ENCODE peak calls at places on chromosome 9, in ten cellular contexts. A is heart right ventricle; D is breast epithelium; S is body of pancreas; R is fibroblast of pulmonary artery; M is cardiac muscle cell; P is CD8-positive, alpha-beta memory T cell; T is lower lobe of right lung; Z is AG04449; V is SJSA1. W is an unnamed sample.

GRCh38 chr9:134662143-134662876 is 20.7 kb downstream of the COL5A1 start:
- DNase-seq in A (peak; percentile 68), D (no peak), S (no peak), R (peak; percentile 91), M (peak; percentile 95), P (no peak), T (peak; percentile 48), Z (peak; percentile 77), V (peak; percentile 68), W (peak; percentile 72)

GRCh38 chr9:135761150-135761844 is 59.3 kb downstream of the KCNT1 start:
- DNase-seq in A (no peak), D (no peak), S (no peak), R (no peak), M (no peak), P (no peak), T (no peak), Z (no peak), V (no peak), W (no peak)

GRCh38 chr9:103881419-103881818 is 212.7 kb upstream of the SMC2 start:
- DNase-seq in A (no peak), D (no peak), S (no peak), R (no peak), M (no peak), P (no peak), T (no peak), Z (no peak), V (no peak), W (no peak)

GRCh38 chr9:108569624-108570023 is 286.2 kb downstream of the ACTL7B start:
- DNase-seq in A (no peak), D (peak; percentile 21), S (no peak), R (peak; percentile 29), M (peak; percentile 23), P (no peak), T (no peak), Z (no peak), V (no peak), W (peak; percentile 29)

GRCh38 chr9:13070612-13071595 is 208.6 kb downstream of the MPDZ start:
- DNase-seq in A (no peak), D (no peak), S (no peak), R (no peak), M (no peak), P (no peak), T (no peak), Z (no peak), V (no peak), W (no peak)

GRCh38 chr9:115234094-115234493 is 116.1 kb upstream of the TNC start:
- DNase-seq in A (no peak), D (peak; percentile 55), S (no peak), R (peak; percentile 44), M (peak; percentile 65), P (no peak), T (no peak), Z (peak; percentile 73), V (peak; percentile 31), W (peak; percentile 84)

GRCh38 chr9:137278061-137278912 is 761 bp downstream of the TOR4A start:
- DNase-seq in A (peak; percentile 35), D (no peak), S (no peak), R (peak; percentile 35), M (peak; percentile 30), P (no peak), T (peak; percentile 69), Z (no peak), V (no peak), W (no peak)

GRCh38 chr9:37967272-37967581 is 63.3 kb upstream of the SLC25A51 start:
- DNase-seq in A (no peak), D (no peak), S (no peak), R (no peak), M (no peak), P (no peak), T (no peak), Z (no peak), V (no peak), W (no peak)

DNA sequence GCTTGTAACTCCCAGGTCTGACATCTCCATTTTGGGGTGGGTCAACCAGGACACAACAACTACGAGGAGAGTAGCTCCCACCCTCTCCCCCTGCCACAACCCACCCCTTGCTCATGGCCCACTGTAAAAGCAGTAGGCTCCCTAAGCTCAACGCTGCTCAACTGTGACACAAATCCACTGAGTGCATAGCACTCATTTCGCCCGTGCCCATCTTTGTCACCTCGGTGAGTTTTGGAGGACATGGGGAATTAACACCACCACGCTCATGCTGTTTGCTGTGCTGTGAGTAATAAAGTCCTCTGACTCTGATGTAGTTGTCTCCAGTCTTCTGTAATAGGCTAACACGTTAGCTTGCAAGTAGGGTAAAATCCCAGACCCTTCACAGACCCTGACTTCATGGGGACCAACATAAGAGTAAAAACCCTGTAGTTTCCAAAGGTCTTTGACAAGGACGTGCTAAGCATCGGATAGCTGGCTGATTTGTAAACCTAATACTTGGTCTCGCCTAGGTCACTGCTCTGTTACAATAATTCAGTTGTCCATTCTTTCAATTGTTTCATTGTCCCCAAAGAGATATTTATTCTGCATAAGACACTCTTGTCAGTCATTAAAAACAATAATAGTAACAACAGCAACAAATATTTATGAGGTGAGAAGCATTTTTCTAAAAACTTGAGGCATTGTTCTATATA is 7.7 kb downstream of the PLGRKT start:
- DNase-seq in A (no peak), D (no peak), S (no peak), R (no peak), M (no peak), P (no peak), T (no peak), Z (no peak), V (no peak), W (no peak)
- H3K4me3 ChIP-seq in A (no peak overlapping the region), D (no peak overlapping the region), S (no peak overlapping the region), R (no peak overlapping the region), M (no peak overlapping the region), P (no peak overlapping the region), T (no peak overlapping the region), Z (no peak overlapping the region), V (no peak overlapping the region), W (no peak overlapping the region)

GRCh38 chr9:113501821-113502220 is 38.3 kb downstream of the RGS3 start:
- DNase-seq in A (no peak), D (no peak), S (no peak), R (no peak), M (no peak), P (no peak), T (no peak), Z (no peak), V (no peak), W (no peak)

GRCh38 chr9:113502427-113503008 is 39.0 kb downstream of the RGS3 start:
- DNase-seq in A (no peak), D (no peak), S (no peak), R (no peak), M (no peak), P (no peak), T (no peak), Z (no peak), V (no peak), W (no peak)

GRCh38 chr9:113499153-113499875 is 35.8 kb downstream of the RGS3 start:
- DNase-seq in A (no peak), D (no peak), S (no peak), R (no peak), M (no peak), P (no peak), T (no peak), Z (no peak), V (no peak), W (no peak)

GRCh38 chr9:113499876-113500497 is 36.5 kb downstream of the RGS3 start:
- DNase-seq in A (no peak), D (no peak), S (no peak), R (no peak), M (no peak), P (no peak), T (no peak), Z (no peak), V (no peak), W (no peak)

DNA sequence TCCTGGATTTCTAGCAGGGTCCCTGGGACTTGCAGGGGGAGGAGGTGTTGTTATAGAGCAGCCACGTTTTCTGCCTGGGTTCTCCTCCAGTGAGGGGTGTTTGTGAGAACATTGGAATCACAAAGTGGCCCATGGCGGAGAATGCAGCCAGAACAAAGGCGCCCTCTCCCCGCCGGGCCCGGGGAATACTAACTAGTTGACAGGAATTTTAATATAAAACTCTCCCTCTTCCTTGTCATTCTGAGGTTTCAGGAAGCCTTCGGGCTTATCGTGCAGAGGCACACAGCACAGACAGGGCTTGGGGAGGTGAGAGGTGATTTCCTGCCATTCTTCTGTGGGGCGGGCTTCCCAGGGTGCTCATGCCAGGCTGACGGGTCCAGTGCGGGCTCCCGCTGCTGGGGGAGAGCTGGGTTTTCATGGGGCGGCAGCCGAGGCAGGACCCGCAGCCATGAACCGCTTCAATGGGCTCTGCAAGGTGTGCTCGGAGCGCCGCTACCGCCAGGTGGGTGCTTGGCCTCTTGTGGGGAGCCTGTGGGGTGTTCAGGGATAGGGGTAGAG is 37.7 kb downstream of the RGS3 start:
- DNase-seq in A (peak; percentile 56), D (no peak), S (no peak), R (peak; percentile 37), M (no peak), P (no peak), T (peak; percentile 45), Z (no peak), V (no peak), W (no peak)
- H3K4me3 ChIP-seq in A (peak overlapping the region; percentile 53), D (peak overlapping the region; percentile 40), S (no peak overlapping the region), R (peak overlapping the region; percentile 25), M (no peak overlapping the region), P (no peak overlapping the region), T (peak overlapping the region; percentile 47), Z (no peak overlapping the region), V (no peak overlapping the region), W (no peak overlapping the region)

DNA sequence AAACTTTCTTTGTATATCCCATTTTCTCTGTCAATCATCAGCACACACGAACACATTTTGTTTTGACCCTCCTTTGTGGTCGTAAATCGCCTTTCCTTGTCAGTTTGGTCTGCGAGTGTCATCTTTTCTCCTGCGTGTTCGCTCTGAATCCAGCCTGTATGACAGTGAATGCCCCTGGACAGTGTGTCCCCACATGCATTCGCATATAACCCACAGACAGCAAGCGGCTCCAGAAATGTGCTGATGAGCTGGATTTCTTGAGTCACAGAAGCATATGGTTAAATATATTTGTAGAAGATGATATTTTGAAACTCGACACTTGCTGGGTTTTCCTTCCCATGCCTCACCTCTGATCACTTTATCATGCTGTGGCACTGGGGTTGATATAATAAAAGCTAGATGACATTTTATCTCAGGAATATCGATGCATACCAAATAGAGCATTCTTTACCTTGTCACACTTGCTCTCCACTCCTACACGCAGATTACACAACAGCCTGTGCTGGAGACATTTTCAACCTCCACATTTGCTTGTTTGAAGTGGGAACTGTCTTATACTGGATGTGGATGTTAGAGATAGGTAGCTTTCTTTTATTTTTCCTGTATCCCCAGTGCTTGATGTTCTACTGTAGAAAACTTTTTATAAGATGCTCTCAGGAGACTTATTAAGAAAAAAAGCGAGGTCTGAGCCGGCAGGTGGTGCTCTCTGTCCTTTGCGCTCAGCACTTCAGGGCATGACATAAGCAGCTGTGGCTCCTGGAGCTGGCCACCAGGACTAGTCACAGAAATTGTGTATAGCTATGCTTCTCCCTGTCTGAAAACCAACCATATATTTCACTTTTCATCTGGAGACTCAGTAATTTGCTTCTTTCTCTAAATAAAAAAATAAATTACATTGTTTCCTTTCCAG is 215.1 kb downstream of the SH3GL2 start:
- DNase-seq in A (no peak), D (no peak), S (peak; percentile 16), R (peak; percentile 17), M (peak; percentile 18), P (no peak), T (no peak), Z (no peak), V (no peak), W (no peak)
- H3K4me3 ChIP-seq in A (no peak overlapping the region), D (no peak overlapping the region), S (no peak overlapping the region), R (no peak overlapping the region), M (no peak overlapping the region), P (no peak overlapping the region), T (no peak overlapping the region), Z (no peak overlapping the region), V (no peak overlapping the region), W (no peak overlapping the region)

DNA sequence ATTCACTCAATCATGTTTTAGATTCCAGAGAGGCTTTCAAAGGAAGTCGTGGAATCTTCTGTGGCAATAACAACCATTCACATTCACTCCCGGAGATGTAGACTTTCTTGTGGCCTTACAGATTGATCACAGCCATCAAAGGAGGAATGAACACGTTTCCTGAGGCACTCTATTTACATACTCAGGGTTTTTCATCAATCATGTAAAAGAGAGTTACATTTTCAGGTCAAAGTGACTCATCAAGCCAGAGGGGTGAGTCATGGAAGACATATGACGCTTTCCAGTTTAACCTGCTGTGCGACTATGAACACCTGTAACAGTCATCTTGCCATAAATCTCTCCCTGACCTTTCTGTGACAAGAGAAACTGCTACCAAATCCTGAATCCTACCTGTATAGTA is 39.3 kb upstream of the RAD23B start:
- DNase-seq in A (no peak), D (peak; percentile 50), S (peak; percentile 65), R (peak; percentile 42), M (no peak), P (no peak), T (no peak), Z (peak; percentile 63), V (no peak), W (peak; percentile 25)
- H3K4me3 ChIP-seq in A (no peak overlapping the region), D (no peak overlapping the region), S (no peak overlapping the region), R (no peak overlapping the region), M (no peak overlapping the region), P (no peak overlapping the region), T (no peak overlapping the region), Z (no peak overlapping the region), V (no peak overlapping the region), W (no peak overlapping the region)

W was measured in skeletal muscle cell.